ENCODE peak calls at places on chromosomes 13 and 19, in seven cellular contexts. Z is Panc1, U is sigmoid colon, N is SK-N-SH, L is GM23338, K is stomach, Y is suprapubic skin. H is an unnamed sample. For H3K4me1, the result is how much of the 10 kb centered on the place peaks cover.

GRCh38 chr19:49363265-49364082 is at the start of gene DKKL1:
- DNase-seq in L (peak), N (peak), U (peak), Y (peak), K (peak), Z (peak), H (peak)

GRCh38 chr13:92390217-92390616 is 836.4 kb upstream of the GPC6 start:
- DNase-seq in L (no peak), U (no peak), K (no peak), N (no peak), Y (no peak), Z (no peak), H (no peak)

GRCh38 chr19:55437410-55437809 is 5.7 kb downstream of the SHISA7 start:
- DNase-seq in Y (no peak), Z (no peak), K (peak), L (peak), N (no peak), U (no peak), H (peak)

GRCh38 chr19:37932985-37933953 is 26.3 kb downstream of the SIPA1L3 start:
- DNase-seq in L (no peak), U (no peak), Z (no peak), K (peak), Y (no peak), N (peak), H (no peak)

GRCh38 chr13:99165753-99166587 is 34.7 kb upstream of the UBAC2 start:
- DNase-seq in K (no peak), L (no peak), Y (no peak), Z (no peak), N (no peak), U (no peak), H (no peak)

GRCh38 chr19:33133438-33134031 is 1.6 kb downstream of the WDR88 start:
- DNase-seq in L (peak), Z (no peak), K (no peak), U (no peak), N (peak), Y (no peak), H (peak)

GRCh38 chr13:25214371-25215252 is 42.5 kb upstream of the AMER2 start:
- DNase-seq in K (no peak), Z (no peak), N (no peak), L (peak), Y (no peak), U (peak), H (no peak)

GRCh38 chr13:25217023-25217909 is 45.2 kb upstream of the AMER2 start:
- DNase-seq in K (no peak), Y (no peak), L (no peak), Z (no peak), U (no peak), N (no peak), H (no peak)

GRCh38 chr19:39192846-39193245 is 3.9 kb upstream of the NCCRP1 start:
- DNase-seq in K (no peak), U (no peak), L (no peak), N (peak), Y (no peak), Z (no peak), H (no peak)

GRCh38 chr19:50329146-50329925 is at the start of gene KCNC3:
- DNase-seq in U (peak), Y (peak), N (peak), Z (peak), K (peak), L (peak), H (peak)

GRCh38 chr19:20926796-20927195 is 3.7 kb downstream of the ZNF85 start:
- DNase-seq in Y (no peak), L (no peak), Z (no peak), U (no peak), N (no peak), K (no peak), H (no peak)

GRCh38 chr19:18539372-18539771 is 4.0 kb downstream of the FKBP8 start:
- DNase-seq in Z (no peak), L (no peak), N (no peak), U (no peak), K (no peak), Y (no peak), H (no peak)

GRCh38 chr19:49338023-49338677 is 2.9 kb downstream of the CD37 start:
- DNase-seq in K (no peak), L (peak), U (no peak), Z (no peak), N (no peak), Y (peak), H (peak)

GRCh38 chr19:50419580-50420035 is 870 bp downstream of the SPIB start:
- DNase-seq in Z (no peak), N (no peak), Y (no peak), K (no peak), U (no peak), L (peak), H (no peak)

GRCh38 chr13:35917942-35918645 is 213.1 kb downstream of the DCLK1 start:
- DNase-seq in N (no peak), K (no peak), Z (no peak), U (no peak), L (no peak), Y (no peak), H (no peak)
- H3K4me1 ChIP-seq in N (under half), K (under half), Z (under half), U (under half), L (under half), Y (under half), H (under half)

GRCh38 chr19:1211494-1212234 is 6.1 kb downstream of the STK11 start:
- DNase-seq in K (peak), Y (no peak), L (peak), Z (no peak), N (no peak), U (no peak), H (no peak)

GRCh38 chr19:1205114-1206062 is at the start of gene STK11:
- DNase-seq in K (peak), Y (peak), Z (no peak), L (peak), U (peak), N (peak), H (peak)

GRCh38 chr19:1206063-1206732 is 620 bp downstream of the STK11 start:
- DNase-seq in L (no peak), Y (no peak), U (no peak), K (no peak), N (peak), Z (no peak), H (no peak)

GRCh38 chr19:1210227-1210538 is 4.6 kb downstream of the STK11 start:
- DNase-seq in Z (no peak), N (no peak), K (no peak), Y (no peak), L (no peak), U (no peak), H (no peak)

GRCh38 chr19:1206733-1207301 is 1.2 kb downstream of the STK11 start:
- DNase-seq in Y (no peak), U (no peak), Z (no peak), L (no peak), N (no peak), K (no peak), H (no peak)
- TF ChIP-seq POLR2AphosphoS5 in Y (no peak), U (no peak), Z (no peak), L (no peak), N (no peak), K (no peak), H (no peak)

GRCh38 chr19:11479470-11480080 is 1.3 kb downstream of the ELAVL3 start:
- DNase-seq in Z (no peak), N (peak), Y (no peak), U (no peak), L (peak), K (no peak), H (no peak)
- TF ChIP-seq CTCF in Z (no peak), N (no peak), Y (no peak), U (no peak), L (no peak), K (no peak), H (no peak)

GRCh38 chr13:112702983-112703379 is 13.1 kb downstream of the ATP11A start:
- DNase-seq in K (no peak), L (no peak), Z (no peak), U (peak), Y (no peak), N (no peak), H (no peak)

GRCh38 chr13:112702341-112702982 is 12.6 kb downstream of the ATP11A start:
- DNase-seq in L (no peak), U (peak), N (no peak), K (peak), Y (no peak), Z (no peak), H (no peak)

GRCh38 chr13:112704634-112705145 is 14.9 kb downstream of the ATP11A start:
- DNase-seq in N (no peak), U (no peak), Z (no peak), Y (no peak), K (no peak), L (no peak), H (no peak)

GRCh38 chr13:112703935-112704633 is 14.2 kb downstream of the ATP11A start:
- DNase-seq in L (no peak), Z (no peak), K (no peak), Y (no peak), U (peak), N (no peak), H (no peak)

GRCh38 chr13:112703449-112703848 is 13.6 kb downstream of the ATP11A start:
- DNase-seq in L (no peak), N (no peak), K (no peak), U (no peak), Z (no peak), Y (no peak), H (no peak)
- H3K4me1 ChIP-seq in L (half or more), N (under half), K (under half), U (under half), Z (under half), Y (under half), H (under half)

DNA sequence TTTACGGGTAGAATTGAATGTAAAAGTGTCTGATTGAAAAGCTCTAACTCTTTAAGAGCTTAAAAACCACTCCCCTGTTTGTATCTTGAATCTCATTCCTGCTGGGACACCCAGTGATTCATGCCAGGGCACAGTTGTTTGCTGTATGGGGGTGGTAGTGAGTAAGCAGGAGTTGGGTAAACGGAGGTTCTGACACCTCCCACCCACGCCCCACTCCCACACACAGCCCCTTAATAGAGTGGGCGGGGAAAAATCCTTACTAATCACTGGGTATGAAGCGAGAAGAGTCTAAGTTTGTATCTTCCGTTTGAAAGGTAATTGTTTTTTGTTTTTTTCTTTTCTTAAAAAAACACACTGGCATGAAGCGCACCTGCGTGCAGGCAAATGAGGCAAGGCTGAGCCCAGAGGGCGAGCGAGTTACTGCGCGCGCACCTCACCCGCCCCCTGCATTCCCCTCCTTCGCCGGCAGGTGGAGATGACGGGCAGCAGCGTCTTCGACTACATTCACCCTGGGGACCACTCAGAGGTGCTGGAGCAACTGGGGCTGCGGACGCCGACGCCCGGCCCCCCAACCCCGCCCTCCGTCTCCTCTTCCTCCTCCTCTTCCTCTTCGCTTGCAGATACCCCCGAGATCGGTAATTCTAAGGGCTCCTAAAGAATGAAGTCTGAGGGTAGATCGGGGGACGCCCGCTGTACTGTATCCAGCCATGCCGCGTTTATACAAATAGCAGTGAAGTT is 12.8 kb downstream of the TMEM160 start:
- DNase-seq in K (peak), L (peak), Y (peak), Z (peak), U (peak), N (peak), H (peak)
- TF ChIP-seq POLR2AphosphoS5 in K (peak), L (peak), Y (no peak), Z (no peak), U (no peak), N (no peak), H (no peak)

GRCh38 chr13:113166681-113167080 is 8.2 kb downstream of the PROZ start:
- DNase-seq in L (no peak), Y (no peak), N (no peak), K (no peak), U (no peak), Z (no peak), H (no peak)
- TF ChIP-seq CTCF in L (no peak), Y (no peak), N (no peak), K (no peak), U (no peak), Z (no peak), H (no peak)

DNA sequence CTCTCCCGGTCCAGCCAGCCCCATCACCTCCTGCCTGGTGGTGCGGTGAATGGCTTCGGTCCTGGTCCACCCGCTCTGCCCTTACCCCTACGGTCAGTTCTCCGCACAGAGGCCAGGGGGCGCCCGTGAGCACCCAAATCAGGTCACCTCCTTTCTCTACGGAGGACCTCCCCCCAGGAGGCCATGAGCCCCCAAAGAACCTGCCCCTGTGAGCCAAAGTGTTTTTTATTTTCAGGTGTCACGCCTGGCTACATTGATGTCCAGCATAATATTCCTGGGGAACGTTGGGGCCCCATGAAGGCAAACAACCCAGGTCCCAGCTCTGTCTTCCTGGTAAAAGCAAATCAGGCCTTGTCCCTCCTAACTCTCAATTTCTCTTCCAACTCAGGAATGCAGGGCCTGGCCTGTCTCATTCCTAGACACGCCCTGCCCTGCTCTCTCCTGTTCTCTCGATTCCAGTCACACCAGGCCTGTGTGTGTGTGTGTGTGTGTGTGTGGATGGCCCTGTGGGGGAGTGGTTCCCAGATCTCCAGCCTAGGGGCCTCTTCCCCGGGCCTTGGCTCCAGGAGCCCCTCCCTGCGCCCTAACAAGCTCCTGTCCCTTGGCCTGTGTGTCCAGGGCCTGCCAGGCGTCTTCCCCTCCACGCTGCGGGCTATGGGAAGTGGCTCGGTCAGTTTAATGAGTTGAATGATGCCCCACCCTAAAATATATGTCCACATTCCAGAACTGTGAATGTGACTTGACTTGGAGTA is 9.7 kb upstream of the GIPC1 start:
- DNase-seq in Z (no peak), K (peak), U (no peak), Y (no peak), N (peak), L (peak), H (peak)
- H3K4me1 ChIP-seq in Z (under half), K (under half), U (under half), Y (under half), N (under half), L (under half), H (under half)

GRCh38 chr19:12778020-12778904 is 2.9 kb upstream of the HOOK2 start:
- DNase-seq in K (peak), N (peak), Z (no peak), U (peak), Y (no peak), L (peak), H (peak)
- TF ChIP-seq POLR2AphosphoS5 in K (peak), N (peak), Z (no peak), U (peak), Y (peak), L (peak), H (peak)

GRCh38 chr19:17078920-17079709 is 3.5 kb downstream of the MYO9B start:
- DNase-seq in N (no peak), U (no peak), Z (no peak), L (no peak), Y (no peak), K (no peak), H (no peak)

GRCh38 chr19:17080441-17080803 is 4.8 kb downstream of the MYO9B start:
- DNase-seq in K (no peak), Z (no peak), U (no peak), Y (no peak), N (no peak), L (no peak), H (no peak)

GRCh38 chr19:17078038-17078919 is 2.7 kb downstream of the MYO9B start:
- DNase-seq in K (no peak), Z (no peak), U (no peak), Y (no peak), L (no peak), N (no peak), H (no peak)

GRCh38 chr19:17081672-17082630 is 6.4 kb downstream of the MYO9B start:
- DNase-seq in K (no peak), U (no peak), Z (no peak), L (no peak), N (no peak), Y (no peak), H (no peak)

GRCh38 chr19:17079710-17080440 is 4.3 kb downstream of the MYO9B start:
- DNase-seq in Y (peak), K (peak), L (no peak), Z (peak), U (peak), N (peak), H (peak)
- TF ChIP-seq CTCF in Y (peak), K (peak), L (no peak), Z (no peak), U (peak), N (peak), H (peak)